ENCODE peak calls at places on chromosomes 1 and 21, in seven cellular contexts. S is right lobe of liver, Q is dorsolateral prefrontal cortex, L is astrocyte of the cerebellum, C is PC-9, U is HFF-Myc, T is DND-41. I is an unnamed sample.

GRCh38 chr1:119101563-119101962 is 38.9 kb downstream of the WARS2 start:
- DNase-seq in U (no peak), T (no peak), C (no peak), Q (no peak), L (peak; percentile 74), S (no peak), I (no peak)

GRCh38 chr1:222627232-222627631 is 9.3 kb downstream of the MIA3 start:
- DNase-seq in S (peak; percentile 54), T (no peak), U (no peak), Q (no peak), L (no peak), C (no peak), I (no peak)

GRCh38 chr1:84303154-84303830 is 1.8 kb downstream of the SAMD13 start:
- DNase-seq in U (no peak), T (no peak), Q (no peak), L (no peak), C (no peak), S (no peak), I (no peak)

GRCh38 chr1:102970496-102971078 is 137.7 kb downstream of the COL11A1 start:
- DNase-seq in C (peak; percentile 11), L (peak; percentile 63), S (no peak), T (peak; percentile 21), U (peak; percentile 37), Q (no peak), I (no peak)

GRCh38 chr1:211482306-211482705 is 9.7 kb downstream of the RD3 start:
- DNase-seq in S (no peak), T (no peak), L (no peak), C (no peak), Q (no peak), U (no peak), I (no peak)

GRCh38 chr1:213264534-213264933 is 213.5 kb downstream of the RPS6KC1 start:
- DNase-seq in Q (no peak), C (no peak), L (no peak), S (no peak), T (no peak), U (no peak), I (no peak)

GRCh38 chr1:194437135-194437534 is 1250.7 kb upstream of the B3GALT2 start:
- DNase-seq in Q (no peak), C (no peak), S (no peak), L (no peak), U (no peak), T (no peak), I (no peak)

GRCh38 chr1:28411656-28412055 is 42.1 kb downstream of the PHACTR4 start:
- DNase-seq in S (no peak), C (no peak), U (no peak), Q (no peak), L (no peak), T (no peak), I (no peak)

GRCh38 chr1:44842763-44843655 is at the start of gene PTCH2:
- DNase-seq in L (no peak), U (peak; percentile 12), S (no peak), Q (peak; percentile 75), T (peak; percentile 87), C (no peak), I (peak; percentile 90)

GRCh38 chr1:39876136-39876535 is 7.2 kb downstream of the TRIT1 start:
- DNase-seq in T (no peak), C (no peak), S (no peak), Q (no peak), U (no peak), L (no peak), I (no peak)

GRCh38 chr1:185570962-185571361 is 163.2 kb upstream of the HMCN1 start:
- DNase-seq in S (no peak), Q (no peak), U (no peak), C (no peak), T (no peak), L (no peak), I (no peak)

GRCh38 chr1:70318191-70318590 is 36.3 kb downstream of the ANKRD13C start:
- DNase-seq in L (no peak), T (no peak), S (no peak), Q (no peak), U (no peak), C (no peak), I (no peak)

GRCh38 chr1:10544239-10544638 is 69.5 kb downstream of the PEX14 start:
- DNase-seq in U (no peak), L (no peak), T (peak; percentile 40), C (no peak), Q (no peak), S (no peak), I (no peak)

GRCh38 chr1:56374026-56374974 is 205.1 kb downstream of the PLPP3 start:
- DNase-seq in Q (no peak), U (no peak), T (no peak), C (peak; percentile 20), S (no peak), L (no peak), I (no peak)

GRCh38 chr1:219387211-219387610 is 213.5 kb downstream of the LYPLAL1 start:
- DNase-seq in T (no peak), L (no peak), S (no peak), C (no peak), Q (no peak), U (no peak), I (no peak)

GRCh38 chr1:176222196-176222595 is 15.1 kb upstream of the COP1 start:
- DNase-seq in Q (no peak), C (no peak), S (no peak), T (no peak), U (no peak), L (no peak), I (no peak)

GRCh38 chr1:113659010-113659409 is 100.3 kb downstream of the PHTF1 start:
- DNase-seq in T (no peak), Q (no peak), L (no peak), C (no peak), U (no peak), S (no peak), I (no peak)

GRCh38 chr1:33583567-33583966 is 111.1 kb downstream of the ZSCAN20 start:
- DNase-seq in C (no peak), U (no peak), L (no peak), S (no peak), Q (no peak), T (no peak), I (no peak)
- TF ChIP-seq CTCF in C (no peak), U (no peak), L (no peak), S (no peak), Q (no peak), T (no peak), I (no peak)

DNA sequence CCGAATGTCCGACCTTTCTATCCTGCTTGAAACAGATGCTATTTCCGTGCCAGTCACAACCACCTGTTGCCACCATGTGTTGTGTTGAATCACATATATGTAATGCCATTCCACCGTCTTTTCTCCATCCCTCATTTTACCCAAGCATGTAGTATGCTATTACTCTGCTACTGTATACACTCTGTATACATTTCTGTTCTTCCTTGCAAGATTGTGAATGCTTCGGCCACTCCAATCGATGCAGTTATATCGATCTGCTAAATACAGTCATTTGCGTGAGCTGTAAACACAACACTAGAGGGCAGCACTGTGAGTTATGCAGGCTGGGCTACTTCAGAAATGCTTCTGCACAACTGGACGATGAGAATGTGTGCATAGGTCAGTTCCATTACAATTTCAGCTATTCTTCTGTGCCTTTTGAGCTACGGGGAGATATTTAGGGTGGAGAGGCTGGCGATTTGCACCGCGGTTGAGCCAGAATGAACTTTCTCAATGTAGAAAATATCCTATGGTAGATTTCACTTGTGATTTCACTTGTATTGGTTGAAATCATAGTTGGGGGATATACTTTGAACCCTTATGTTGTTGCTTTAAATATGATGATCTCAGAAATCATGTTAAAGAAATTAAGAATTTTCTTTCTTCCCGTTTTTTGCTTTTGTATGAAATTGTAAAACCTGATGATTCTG is 289.8 kb downstream of the NTNG1 start:
- DNase-seq in T (peak; percentile 32), Q (no peak), L (peak; percentile 22), C (peak; percentile 7), U (peak; percentile 12), S (peak; percentile 59), I (no peak)
- TF ChIP-seq CTCF in T (peak; percentile 80), Q (peak; percentile 62), L (peak; percentile 62), C (peak; percentile 93), U (peak; percentile 59), S (peak; percentile 71), I (peak; percentile 76)

DNA sequence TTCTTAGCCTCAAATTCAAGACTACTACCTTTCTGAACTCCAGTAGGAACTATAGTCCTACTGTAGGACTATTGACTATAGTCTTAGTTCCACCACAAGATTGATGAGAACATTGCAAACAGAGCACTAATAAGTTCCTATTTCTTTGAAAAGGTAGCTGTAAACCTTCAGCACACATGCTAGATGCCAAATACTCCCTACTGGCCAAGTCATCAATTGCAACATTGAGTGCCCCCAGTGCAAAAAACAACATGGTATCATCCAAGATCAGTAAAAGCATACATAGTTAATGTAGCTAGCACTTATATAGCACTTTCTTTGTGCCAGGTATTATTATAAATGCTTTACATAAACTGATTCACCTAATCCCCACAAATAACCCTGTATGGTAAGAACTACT is 99.8 kb downstream of the MRPL39 start:
- DNase-seq in S (no peak), C (no peak), U (no peak), Q (no peak), T (no peak), L (no peak), I (no peak)
- TF ChIP-seq CTCF in S (no peak), C (no peak), U (peak; percentile 4), Q (no peak), T (no peak), L (no peak), I (no peak)

DNA sequence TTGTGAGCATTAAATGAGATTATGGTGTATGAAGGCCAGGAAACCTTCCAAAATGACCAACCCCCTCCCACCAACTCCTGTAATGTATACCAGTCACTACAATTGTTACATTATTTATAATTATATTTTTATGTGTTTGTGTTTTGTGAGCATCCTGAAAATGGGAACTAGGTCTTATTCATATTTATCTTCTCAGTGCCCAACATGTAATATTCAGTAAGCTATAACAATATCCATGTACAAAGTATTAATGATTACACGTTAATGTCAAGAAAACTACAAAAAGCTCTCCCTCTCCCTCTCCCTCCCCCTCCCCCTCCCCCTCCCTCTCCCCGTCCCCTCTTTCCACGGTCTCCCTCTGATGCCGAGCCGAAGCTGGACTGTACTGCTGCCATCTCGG is 19.0 kb upstream of the ASAP3 start:
- DNase-seq in Q (no peak), S (no peak), L (no peak), U (no peak), T (no peak), C (no peak), I (no peak)
- TF ChIP-seq CTCF in Q (no peak), S (no peak), L (no peak), U (no peak), T (no peak), C (no peak), I (no peak)

I was measured in D721Med.